ENCODE peak calls at places on chromosomes 3 and 15, in nine cellular contexts. Y is small intestine, I is hypothalamus, P is SK-N-SH, T is NT2/D1, D is DMS 273 treated with DMSO at 0.1 percent for 48 hours, M is ureter, C is ecto neural progenitor cell, A is tibial nerve. R is an unnamed sample.

GRCh38 chr3:78148986-78149717 is 1109.3 kb downstream of the ROBO2 start:
- DNase-seq in D (no peak), I (no peak), M (no peak), A (no peak), Y (no peak), C (no peak), T (no peak), P (no peak), R (no peak)

GRCh38 chr3:25338158-25338725 is 89.8 kb upstream of the RARB start:
- DNase-seq in M (no peak), A (no peak), D (no peak), T (no peak), Y (no peak), I (no peak), P (peak), C (no peak), R (no peak)

GRCh38 chr15:67224889-67225288 is 29.6 kb downstream of the AAGAB start:
- DNase-seq in T (no peak), P (no peak), I (no peak), A (no peak), D (no peak), C (no peak), M (no peak), Y (peak), R (no peak)

GRCh38 chr3:110576962-110577361 is 494.7 kb upstream of the NECTIN3 start:
- DNase-seq in T (peak), M (no peak), A (no peak), C (no peak), Y (no peak), D (no peak), I (no peak), P (no peak), R (peak)

GRCh38 chr3:94928921-94929320 is 866.1 kb downstream of the NSUN3 start:
- DNase-seq in T (no peak), I (no peak), C (no peak), M (no peak), P (no peak), Y (no peak), D (no peak), A (no peak), R (peak)

GRCh38 chr3:52633786-52634185 is 51.9 kb downstream of the PBRM1 start:
- DNase-seq in Y (no peak), D (no peak), I (no peak), C (no peak), T (no peak), A (no peak), P (no peak), M (no peak), R (no peak)

GRCh38 chr3:10533731-10534011 is 28.3 kb upstream of the ATP2B2 start:
- DNase-seq in A (no peak), P (no peak), D (no peak), T (no peak), C (no peak), I (no peak), M (peak), Y (no peak), R (no peak)

GRCh38 chr3:187361835-187362234 is 6.3 kb upstream of the RTP4 start:
- DNase-seq in D (no peak), M (no peak), T (peak), P (no peak), A (no peak), I (no peak), C (no peak), Y (no peak), R (no peak)

GRCh38 chr15:52922871-52923270 is 132.7 kb upstream of the ONECUT1 start:
- DNase-seq in P (no peak), Y (no peak), A (no peak), C (no peak), M (no peak), I (no peak), T (no peak), D (no peak), R (no peak)

GRCh38 chr3:179071161-179071568 is 444 bp downstream of the ZMAT3 start:
- DNase-seq in D (no peak), P (no peak), M (peak), I (no peak), T (no peak), Y (peak), C (no peak), A (peak), R (no peak)

GRCh38 chr15:98881526-98882517 is 125.8 kb downstream of the PGPEP1L start:
- DNase-seq in Y (peak), P (peak), A (no peak), D (peak), C (no peak), I (no peak), T (no peak), M (no peak), R (no peak)

GRCh38 chr3:99419111-99419510 is 219.3 kb upstream of the COL8A1 start:
- DNase-seq in Y (no peak), A (no peak), D (no peak), C (no peak), I (no peak), T (no peak), P (no peak), M (no peak), R (no peak)

R was measured in kidney epithelial cell.